ENCODE peak calls at places on chromosomes 5 and 9, in five cellular contexts. C is esophagus muscularis mucosa, Q is bronchial epithelial cell, W is BJ, G is left ventricle myocardium inferior. X is an unnamed sample.

GRCh38 chr5:111585946-111586345 is 73.6 kb upstream of the STARD4 start:
- DNase-seq in C (no peak), Q (no peak), W (no peak), G (no peak), X (no peak)

GRCh38 chr5:9034671-9035070 is 511.2 kb downstream of the SEMA5A start:
- DNase-seq in C (no peak), Q (peak; percentile 70), W (no peak), G (no peak), X (peak; percentile 35)

GRCh38 chr5:154449786-154450185 is 4.0 kb downstream of the SAP30L start:
- DNase-seq in C (no peak), Q (no peak), W (no peak), G (no peak), X (no peak)

GRCh38 chr9:17962747-17963146 is 383.9 kb downstream of the SH3GL2 start:
- DNase-seq in C (no peak), Q (no peak), W (no peak), G (peak; percentile 16), X (no peak)

GRCh38 chr9:36268007-36268427 is 9.8 kb upstream of the GNE start:
- DNase-seq in C (no peak), Q (peak; percentile 86), W (peak; percentile 26), G (no peak), X (no peak)

GRCh38 chr9:5778799-5779198 is 54.1 kb downstream of the ERMP1 start:
- DNase-seq in C (no peak), Q (no peak), W (no peak), G (no peak), X (no peak)

GRCh38 chr9:32378993-32379729 is 5.3 kb upstream of the ACO1 start:
- DNase-seq in C (peak; percentile 66), Q (peak; percentile 71), W (no peak), G (no peak), X (peak; percentile 36)

GRCh38 chr9:137374131-137374845 is 48.7 kb downstream of the EXD3 start:
- DNase-seq in C (no peak), Q (no peak), W (no peak), G (no peak), X (no peak)

GRCh38 chr9:89278997-89279739 is 31.8 kb upstream of the CKS2 start:
- DNase-seq in C (no peak), Q (peak; percentile 40), W (no peak), G (no peak), X (peak; percentile 23)

GRCh38 chr5:31854625-31855526 is 215.9 kb downstream of the PDZD2 start:
- DNase-seq in C (no peak), Q (peak; percentile 34), W (no peak), G (peak; percentile 54), X (no peak)

GRCh38 chr5:5343581-5343980 is 78.9 kb upstream of the ICE1 start:
- DNase-seq in C (no peak), Q (no peak), W (no peak), G (no peak), X (no peak)

GRCh38 chr5:75006821-75007536 is 45.4 kb downstream of the GCNT4 start:
- DNase-seq in C (peak; percentile 29), Q (no peak), W (peak; percentile 56), G (no peak), X (no peak)

GRCh38 chr5:33313150-33313549 is 127.6 kb upstream of the TARS1 start:
- DNase-seq in C (no peak), Q (peak; percentile 100), W (peak; percentile 71), G (no peak), X (peak; percentile 98)

GRCh38 chr9:96100385-96100978 is 201.5 kb downstream of the HSD17B3 start:
- DNase-seq in C (no peak), Q (no peak), W (no peak), G (no peak), X (no peak)

GRCh38 chr9:27654629-27655285 is 81.5 kb upstream of the C9orf72 start:
- DNase-seq in C (no peak), Q (no peak), W (no peak), G (no peak), X (no peak)

GRCh38 chr5:112812549-112812948 is 48.5 kb upstream of the SRP19 start:
- DNase-seq in C (no peak), Q (no peak), W (no peak), G (no peak), X (no peak)

GRCh38 chr5:163498886-163499285 is 6.5 kb upstream of the MAT2B start:
- DNase-seq in C (no peak), Q (peak; percentile 57), W (no peak), G (no peak), X (no peak)

GRCh38 chr9:134455951-134456739 is 129.9 kb downstream of the RXRA start:
- DNase-seq in C (peak; percentile 95), Q (peak; percentile 81), W (peak; percentile 98), G (peak; percentile 87), X (peak; percentile 93)

GRCh38 chr5:40828021-40828631 is 6.9 kb downstream of the RPL37 start:
- DNase-seq in C (no peak), Q (no peak), W (no peak), G (no peak), X (no peak)

GRCh38 chr9:86185872-86186271 is 73.6 kb downstream of the C9orf153 start:
- DNase-seq in C (peak; percentile 83), Q (no peak), W (no peak), G (no peak), X (peak; percentile 8)

GRCh38 chr5:36945687-36946086 is 69.1 kb downstream of the NIPBL start:
- DNase-seq in C (no peak), Q (no peak), W (no peak), G (no peak), X (no peak)

GRCh38 chr5:56467176-56467717 is 234.1 kb upstream of the ANKRD55 start:
- DNase-seq in C (no peak), Q (peak; percentile 58), W (no peak), G (no peak), X (no peak)

GRCh38 chr5:79436821-79437220 is 77.1 kb downstream of the HOMER1 start:
- DNase-seq in C (no peak), Q (peak; percentile 10), W (no peak), G (no peak), X (no peak)

GRCh38 chr5:68424799-68425537 is 209.4 kb downstream of the PIK3R1 start:
- DNase-seq in C (no peak), Q (peak; percentile 69), W (no peak), G (no peak), X (no peak)

GRCh38 chr5:17216974-17217325 is 481 bp upstream of the BASP1 start:
- DNase-seq in C (no peak), Q (no peak), W (no peak), G (no peak), X (no peak)

GRCh38 chr9:113720495-113720894 is 155.6 kb upstream of the ZNF618 start:
- DNase-seq in C (no peak), Q (no peak), W (no peak), G (no peak), X (no peak)

GRCh38 chr9:35448511-35448910 is 41.4 kb upstream of the RUSC2 start:
- DNase-seq in C (no peak), Q (no peak), W (no peak), G (no peak), X (no peak)

GRCh38 chr5:132764051-132764450 is 13.0 kb downstream of the SEPTIN8 start:
- DNase-seq in C (no peak), Q (no peak), W (no peak), G (no peak), X (no peak)

GRCh38 chr5:98454904-98455303 is 318.6 kb upstream of the RGMB start:
- DNase-seq in C (no peak), Q (peak; percentile 97), W (peak; percentile 88), G (no peak), X (peak; percentile 86)

GRCh38 chr9:88580961-88581360 is 46.0 kb downstream of the NXNL2 start:
- DNase-seq in C (no peak), Q (no peak), W (no peak), G (no peak), X (no peak)

GRCh38 chr5:71891856-71892255 is 172.8 kb downstream of the CARTPT start:
- DNase-seq in C (peak; percentile 87), Q (peak; percentile 37), W (no peak), G (peak; percentile 55), X (no peak)

GRCh38 chr5:98904786-98905185 is 24.0 kb downstream of the CHD1 start:
- DNase-seq in C (no peak), Q (peak; percentile 71), W (no peak), G (no peak), X (no peak)

GRCh38 chr5:177113566-177114424 is 19.8 kb upstream of the NSD1 start:
- DNase-seq in C (peak; percentile 95), Q (peak; percentile 58), W (no peak), G (peak; percentile 75), X (no peak)

GRCh38 chr9:121226186-121226585 is 24.5 kb upstream of the RAB14 start:
- DNase-seq in C (no peak), Q (peak; percentile 53), W (no peak), G (no peak), X (no peak)

GRCh38 chr9:37197158-37198033 is 77.0 kb downstream of the ZCCHC7 start:
- DNase-seq in C (no peak), Q (peak; percentile 84), W (no peak), G (no peak), X (no peak)

GRCh38 chr9:116687762-116688160 is 656 bp downstream of the TRIM32 start:
- DNase-seq in C (no peak), Q (no peak), W (no peak), G (no peak), X (no peak)

GRCh38 chr5:173890195-173890951 is 2.2 kb downstream of the CPEB4 start:
- DNase-seq in C (no peak), Q (peak; percentile 28), W (no peak), G (peak; percentile 38), X (no peak)
- H3K4me3 ChIP-seq in C (peak overlapping the region; percentile 92), Q (peak overlapping the region; percentile 40), W (peak overlapping the region; percentile 79), G (peak overlapping the region; percentile 90), X (peak overlapping the region; percentile 93)

DNA sequence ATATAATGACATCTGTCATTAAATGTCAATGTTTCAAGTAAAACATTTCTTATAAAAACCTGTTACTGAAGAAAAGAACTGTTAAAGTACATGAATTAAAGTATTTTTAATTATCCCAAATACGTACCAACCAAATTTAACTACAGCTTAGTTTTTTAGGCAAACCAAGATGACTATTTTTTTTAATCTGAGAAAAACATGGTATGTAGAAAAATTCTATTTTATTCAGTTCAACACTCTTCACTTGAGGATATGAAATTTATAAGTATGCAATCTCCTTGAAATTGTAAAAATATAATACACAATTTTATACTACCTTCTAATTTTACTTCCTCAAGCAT is 75.3 kb upstream of the IFNE start:
- DNase-seq in C (no peak), Q (no peak), W (no peak), G (no peak), X (no peak)
- H3K4me3 ChIP-seq in C (no peak overlapping the region), Q (peak overlapping the region; percentile 97), W (peak overlapping the region; percentile 89), G (no peak overlapping the region), X (peak overlapping the region; percentile 96)

GRCh38 chr9:119836036-119836435 is 466.8 kb upstream of the BRINP1 start:
- DNase-seq in C (no peak), Q (no peak), W (no peak), G (no peak), X (no peak)
- H3K4me3 ChIP-seq in C (no peak overlapping the region), Q (no peak overlapping the region), W (no peak overlapping the region), G (no peak overlapping the region), X (no peak overlapping the region)

GRCh38 chr5:65014769-65015168 is 246.0 kb downstream of the CWC27 start:
- DNase-seq in C (no peak), Q (no peak), W (no peak), G (no peak), X (no peak)

GRCh38 chr5:65010841-65011240 is 242.1 kb downstream of the CWC27 start:
- DNase-seq in C (no peak), Q (no peak), W (no peak), G (no peak), X (no peak)

GRCh38 chr5:65013141-65013540 is 244.4 kb downstream of the CWC27 start:
- DNase-seq in C (no peak), Q (no peak), W (no peak), G (no peak), X (peak; percentile 43)

GRCh38 chr5:65015767-65016166 is 247.0 kb downstream of the CWC27 start:
- DNase-seq in C (no peak), Q (no peak), W (no peak), G (no peak), X (no peak)

GRCh38 chr5:65012411-65012972 is 243.8 kb downstream of the CWC27 start:
- DNase-seq in C (no peak), Q (no peak), W (no peak), G (no peak), X (no peak)
- H3K4me3 ChIP-seq in C (no peak overlapping the region), Q (no peak overlapping the region), W (no peak overlapping the region), G (no peak overlapping the region), X (no peak overlapping the region)